ENCODE peak calls at places on chromosome 3, in four cellular contexts. K is stimulated activated CD4-positive, alpha-beta T cell treated with anti-CD3 and anti-CD28 coated beads, Interleukin-4, amount 100 ng/mL, for 48 hours; M is ascending aorta; V is GM03348. W is an unnamed sample.

GRCh38 chr3:38138347-38139190 is at the start of gene MYD88:
- DNase-seq in K (peak; percentile 76), M (peak; percentile 44), V (peak; percentile 77), W (no peak)

GRCh38 chr3:35965908-35966307 is 326.6 kb downstream of the ARPP21 start:
- DNase-seq in K (no peak), M (no peak), V (peak; percentile 54), W (peak; percentile 15)

GRCh38 chr3:116667791-116668190 is 41.8 kb upstream of the TUSC7 start:
- DNase-seq in K (no peak), M (no peak), V (no peak), W (no peak)

GRCh38 chr3:31235062-31235704 is 297.5 kb upstream of the STT3B start:
- DNase-seq in K (no peak), M (no peak), V (no peak), W (no peak)

GRCh38 chr3:186181901-186182300 is 73.0 kb upstream of the ETV5 start:
- DNase-seq in K (no peak), M (no peak), V (no peak), W (no peak)

GRCh38 chr3:144011251-144011799 is 39.7 kb downstream of the DIPK2A start:
- DNase-seq in K (no peak), M (no peak), V (no peak), W (no peak)

GRCh38 chr3:57161131-57161538 is 4.0 kb downstream of the IL17RD start:
- DNase-seq in K (no peak), M (no peak), V (no peak), W (no peak)

GRCh38 chr3:16498130-16498890 is 15.2 kb downstream of the RFTN1 start:
- DNase-seq in K (no peak), M (no peak), V (no peak), W (no peak)

GRCh38 chr3:33061782-33062181 is 35.2 kb downstream of the GLB1 start:
- DNase-seq in K (no peak), M (no peak), V (peak; percentile 55), W (no peak)

GRCh38 chr3:6737223-6737994 is 123.5 kb upstream of the GRM7 start:
- DNase-seq in K (no peak), M (no peak), V (no peak), W (no peak)

GRCh38 chr3:133135303-133135702 is 97.1 kb downstream of the TMEM108 start:
- DNase-seq in K (no peak), M (no peak), V (no peak), W (no peak)

GRCh38 chr3:188320757-188321156 is 166.8 kb downstream of the LPP start:
- DNase-seq in K (no peak), M (no peak), V (peak; percentile 54), W (no peak)

W was measured in CMK.